ENCODE peak calls at places on chromosomes 11 and 22, in six cellular contexts. Z is IMR-90, M is neuronal stem cell, W is H9, C is mesendoderm, Q is H1. E is an unnamed sample.

GRCh38 chr11:77400775-77401469 is 73.0 kb downstream of the PAK1 start:
- DNase-seq in Z (no peak), M (no peak), W (no peak), C (no peak), Q (no peak), E (no peak)

GRCh38 chr11:15849265-15849664 is 507.1 kb downstream of the SOX6 start:
- DNase-seq in Z (no peak), M (no peak), W (no peak), C (no peak), Q (no peak), E (no peak)

GRCh38 chr11:28760676-28761390 is 652.6 kb downstream of the METTL15 start:
- DNase-seq in Z (peak; percentile 27), M (no peak), W (no peak), C (peak; percentile 19), Q (no peak), E (peak; percentile 12)

GRCh38 chr11:129960216-129961214 is 42.1 kb downstream of the PRDM10 start:
- DNase-seq in Z (peak; percentile 96), M (no peak), W (no peak), C (no peak), Q (no peak), E (peak; percentile 89)

GRCh38 chr11:86438685-86439084 is 64.0 kb downstream of the CCDC81 start:
- DNase-seq in Z (peak; percentile 75), M (no peak), W (no peak), C (peak; percentile 18), Q (no peak), E (peak; percentile 89)

GRCh38 chr11:7905549-7905948 is 25.5 kb downstream of the OR10A6 start:
- DNase-seq in Z (no peak), M (no peak), W (no peak), C (no peak), Q (no peak), E (no peak)

GRCh38 chr11:81869337-81870065 is 864.2 kb downstream of the FAM181B start:
- DNase-seq in Z (no peak), M (no peak), W (no peak), C (no peak), Q (no peak), E (no peak)

GRCh38 chr11:1835671-1836010 is 851 bp downstream of the SYT8 start:
- DNase-seq in Z (no peak), M (no peak), W (no peak), C (no peak), Q (no peak), E (no peak)

GRCh38 chr22:20389288-20389687 is 4.7 kb upstream of the ZNF74 start:
- DNase-seq in Z (no peak), M (no peak), W (peak; percentile 4), C (no peak), Q (no peak), E (no peak)

GRCh38 chr11:32427935-32428664 is 7.2 kb downstream of the WT1 start:
- DNase-seq in Z (no peak), M (no peak), W (peak; percentile 55), C (peak; percentile 38), Q (peak; percentile 69), E (no peak)

GRCh38 chr11:130131957-130132850 is 27.4 kb upstream of the ST14 start:
- DNase-seq in Z (peak; percentile 66), M (peak; percentile 48), W (peak; percentile 67), C (peak; percentile 86), Q (peak; percentile 63), E (peak; percentile 72)

DNA sequence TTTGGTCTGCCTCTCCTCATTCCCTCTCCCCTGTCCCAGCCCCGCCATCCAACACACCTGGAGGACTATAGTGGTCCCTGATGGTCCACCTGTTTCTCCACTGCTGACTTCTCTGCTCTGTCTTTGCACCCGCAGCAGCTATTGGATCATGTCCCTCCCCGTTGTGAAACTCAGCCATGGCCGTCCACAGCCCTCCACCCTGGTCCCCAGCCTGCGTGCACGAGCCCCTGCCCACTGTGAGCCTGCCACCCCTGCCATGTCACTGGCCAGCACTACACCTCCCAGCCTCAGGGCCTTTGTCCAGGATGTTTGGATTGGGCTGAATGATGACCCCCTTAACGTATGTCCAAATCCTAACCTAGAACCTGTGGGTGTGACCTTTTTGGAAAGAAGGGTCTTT is 47.7 kb upstream of the SMIM38 start:
- DNase-seq in Z (no peak), M (no peak), W (no peak), C (no peak), Q (no peak), E (no peak)
- H3K27ac ChIP-seq in Z (no peak overlapping the region), M (no peak overlapping the region), W (no peak overlapping the region), C (no peak overlapping the region), Q (no peak overlapping the region), E (no peak overlapping the region)

GRCh38 chr11:27600656-27601055 is 94.1 kb upstream of the LIN7C start:
- DNase-seq in Z (no peak), M (no peak), W (no peak), C (no peak), Q (no peak), E (no peak)

GRCh38 chr11:27599217-27599616 is 92.6 kb upstream of the LIN7C start:
- DNase-seq in Z (no peak), M (no peak), W (peak; percentile 72), C (peak; percentile 67), Q (no peak), E (no peak)

GRCh38 chr11:27596802-27597201 is 90.2 kb upstream of the LIN7C start:
- DNase-seq in Z (no peak), M (no peak), W (no peak), C (no peak), Q (no peak), E (no peak)

GRCh38 chr11:27592111-27592780 is 85.7 kb upstream of the LIN7C start:
- DNase-seq in Z (peak; percentile 9), M (no peak), W (no peak), C (no peak), Q (no peak), E (no peak)

GRCh38 chr11:27596388-27596787 is 89.8 kb upstream of the LIN7C start:
- DNase-seq in Z (no peak), M (no peak), W (no peak), C (no peak), Q (no peak), E (no peak)
- H2BK15ac ChIP-seq in Z (no peak overlapping the region), M (no peak overlapping the region), W (no peak overlapping the region), C (no peak overlapping the region), Q (no peak overlapping the region), E (no peak overlapping the region)

GRCh38 chr11:44243086-44243485 is 66.9 kb downstream of the ALX4 start:
- DNase-seq in Z (no peak), M (peak; percentile 6), W (no peak), C (peak; percentile 54), Q (no peak), E (peak; percentile 8)
- H3K27ac ChIP-seq in Z (peak overlapping the region; percentile 34), M (peak overlapping the region; percentile 82), W (peak overlapping the region; percentile 25), C (peak overlapping the region; percentile 76), Q (peak overlapping the region; percentile 64), E (peak overlapping the region; percentile 59)

DNA sequence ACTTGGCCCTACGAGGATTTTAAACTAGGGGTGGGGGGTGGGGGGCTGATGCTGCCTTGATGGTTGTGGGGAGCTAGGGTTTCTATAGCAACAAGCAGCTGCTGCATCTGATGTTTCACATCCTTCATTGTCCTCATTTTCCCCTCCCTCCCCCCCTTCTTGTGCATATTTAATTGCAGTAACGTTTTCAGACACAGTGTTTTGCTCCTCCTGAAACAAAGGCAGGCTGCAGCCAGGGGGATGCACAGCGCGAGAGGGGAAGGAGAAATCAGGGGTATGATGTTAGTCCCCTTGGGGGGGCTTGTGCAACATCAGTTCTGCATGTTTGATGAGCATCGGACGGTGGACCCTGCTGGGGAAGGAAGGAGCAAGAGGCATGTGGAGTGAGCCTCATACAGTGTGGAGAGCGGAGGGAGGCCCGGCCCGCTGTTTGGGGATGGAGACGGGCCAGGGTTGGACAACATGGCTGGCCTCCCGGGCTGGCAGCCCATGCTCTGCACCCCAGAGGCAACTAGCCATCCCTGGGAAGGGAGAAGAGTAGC is 208.3 kb downstream of the CEP164 start:
- DNase-seq in Z (no peak), M (no peak), W (no peak), C (no peak), Q (no peak), E (no peak)
- H2BK15ac ChIP-seq in Z (no peak overlapping the region), M (peak overlapping the region; percentile 45), W (no peak overlapping the region), C (no peak overlapping the region), Q (no peak overlapping the region), E (no peak overlapping the region)

GRCh38 chr11:70265341-70265740 is 5.1 kb upstream of the PPFIA1 start:
- DNase-seq in Z (no peak), M (no peak), W (no peak), C (no peak), Q (no peak), E (no peak)

GRCh38 chr11:70270104-70270876 is at the start of gene PPFIA1:
- DNase-seq in Z (peak; percentile 91), M (peak; percentile 90), W (peak; percentile 96), C (peak; percentile 98), Q (peak; percentile 98), E (peak; percentile 92)

GRCh38 chr11:70268526-70268925 is 2.0 kb upstream of the PPFIA1 start:
- DNase-seq in Z (no peak), M (no peak), W (no peak), C (no peak), Q (no peak), E (no peak)

GRCh38 chr11:70270877-70271634 is 566 bp downstream of the PPFIA1 start:
- DNase-seq in Z (peak; percentile 65), M (peak; percentile 51), W (peak; percentile 53), C (peak; percentile 51), Q (peak; percentile 68), E (peak; percentile 70)

GRCh38 chr11:70267405-70267950 is 3.0 kb upstream of the PPFIA1 start:
- DNase-seq in Z (no peak), M (no peak), W (no peak), C (no peak), Q (no peak), E (no peak)
- H3K27ac ChIP-seq in Z (no peak overlapping the region), M (no peak overlapping the region), W (no peak overlapping the region), C (no peak overlapping the region), Q (no peak overlapping the region), E (no peak overlapping the region)

GRCh38 chr11:92892769-92893168 is 76.7 kb upstream of the MTNR1B start:
- DNase-seq in Z (no peak), M (no peak), W (no peak), C (no peak), Q (no peak), E (no peak)

GRCh38 chr11:92894197-92894596 is 75.3 kb upstream of the MTNR1B start:
- DNase-seq in Z (no peak), M (no peak), W (no peak), C (no peak), Q (no peak), E (no peak)

GRCh38 chr11:92897487-92897886 is 72.0 kb upstream of the MTNR1B start:
- DNase-seq in Z (no peak), M (no peak), W (peak; percentile 48), C (no peak), Q (no peak), E (no peak)

GRCh38 chr11:92890836-92891235 is 78.6 kb upstream of the MTNR1B start:
- DNase-seq in Z (no peak), M (no peak), W (no peak), C (no peak), Q (no peak), E (no peak)

GRCh38 chr11:92893276-92893675 is 76.2 kb upstream of the MTNR1B start:
- DNase-seq in Z (no peak), M (no peak), W (no peak), C (no peak), Q (no peak), E (no peak)
- H2BK15ac ChIP-seq in Z (no peak overlapping the region), M (no peak overlapping the region), W (no peak overlapping the region), C (no peak overlapping the region), Q (no peak overlapping the region), E (no peak overlapping the region)

GRCh38 chr22:31036671-31037550 is 44.2 kb upstream of the SMTN start:
- DNase-seq in Z (peak; percentile 53), M (no peak), W (no peak), C (no peak), Q (no peak), E (peak; percentile 50)
- H3K27ac ChIP-seq in Z (peak overlapping the region; percentile 86), M (no peak overlapping the region), W (no peak overlapping the region), C (no peak overlapping the region), Q (no peak overlapping the region), E (no peak overlapping the region)

E was measured in mesenchymal stem cell.